ENCODE peak calls at places on chromosomes 3 and 15, in four cellular contexts. One of them, this sample, is unnamed.
A peak's percentile ranks its signal among the peaks of the same experiment; 100 is the strongest.

GRCh38 chr15:33866101-33866737 is 102.1 kb upstream of the CHRM5 start:
- DNase-seq in HepG2: no peak
- DNase-seq in GM12878: no peak
- DNase-seq in K562: no peak
- DNase-seq in this sample: no peak

GRCh38 chr3:197186887-197187588 is 111.4 kb downstream of the DLG1 start:
- DNase-seq in HepG2: peak; percentile 63
- DNase-seq in GM12878: peak; percentile 40
- DNase-seq in K562: peak; percentile 30
- DNase-seq in this sample: peak; percentile 15

GRCh38 chr3:177620073-177620472 is 422.8 kb upstream of the TBL1XR1 start:
- DNase-seq in HepG2: no peak
- DNase-seq in GM12878: no peak
- DNase-seq in K562: peak; percentile 21
- DNase-seq in this sample: no peak

GRCh38 chr15:91855684-91856553 is 2.4 kb downstream of the SLCO3A1 start:
- DNase-seq in HepG2: peak; percentile 3
- DNase-seq in GM12878: peak; percentile 33
- DNase-seq in K562: no peak
- DNase-seq in this sample: peak; percentile 27

GRCh38 chr15:68383161-68384074 is 48.5 kb downstream of the ITGA11 start:
- DNase-seq in HepG2: peak; percentile 39
- DNase-seq in GM12878: no peak
- DNase-seq in K562: peak; percentile 59
- DNase-seq in this sample: peak; percentile 63

GRCh38 chr15:42203891-42204290 is 4.2 kb downstream of the VPS39 start:
- DNase-seq in HepG2: no peak
- DNase-seq in GM12878: no peak
- DNase-seq in K562: no peak
- DNase-seq in this sample: no peak

GRCh38 chr15:82963356-82964341 is 11.1 kb upstream of the HOMER2 start:
- DNase-seq in HepG2: no peak
- DNase-seq in GM12878: no peak
- DNase-seq in K562: no peak
- DNase-seq in this sample: no peak

GRCh38 chr15:63212050-63212973 is 22.9 kb downstream of the RAB8B start:
- DNase-seq in HepG2: peak; percentile 39
- DNase-seq in GM12878: peak; percentile 59
- DNase-seq in K562: peak; percentile 51
- DNase-seq in this sample: no peak

GRCh38 chr3:133408961-133409360 is 9.1 kb downstream of the BFSP2 start:
- DNase-seq in HepG2: no peak
- DNase-seq in GM12878: no peak
- DNase-seq in K562: no peak
- DNase-seq in this sample: no peak

GRCh38 chr3:15439476-15439875 is 12.1 kb downstream of the EAF1 start:
- DNase-seq in HepG2: no peak
- DNase-seq in GM12878: no peak
- DNase-seq in K562: no peak
- DNase-seq in this sample: no peak

GRCh38 chr3:105729662-105730061 is 139.2 kb downstream of the CBLB start:
- DNase-seq in HepG2: no peak
- DNase-seq in GM12878: no peak
- DNase-seq in K562: no peak
- DNase-seq in this sample: no peak

GRCh38 chr3:115922681-115923347 is 299.5 kb downstream of the GAP43 start:
- DNase-seq in HepG2: peak; percentile 10
- DNase-seq in GM12878: no peak
- DNase-seq in K562: peak; percentile 6
- DNase-seq in this sample: peak; percentile 39

GRCh38 chr3:155086041-155086440 is 5.9 kb downstream of the MME start:
- DNase-seq in HepG2: no peak
- DNase-seq in GM12878: no peak
- DNase-seq in K562: no peak
- DNase-seq in this sample: no peak

GRCh38 chr15:67121725-67122600 is 56.6 kb downstream of the SMAD3 start:
- DNase-seq in HepG2: no peak
- DNase-seq in GM12878: no peak
- DNase-seq in K562: no peak
- DNase-seq in this sample: no peak

GRCh38 chr3:114308377-114308776 is 14.5 kb downstream of the TIGIT start:
- DNase-seq in HepG2: no peak
- DNase-seq in GM12878: no peak
- DNase-seq in K562: no peak
- DNase-seq in this sample: no peak

GRCh38 chr3:158167737-158168469 is 58.0 kb downstream of the RSRC1 start:
- DNase-seq in HepG2: peak; percentile 28
- DNase-seq in GM12878: no peak
- DNase-seq in K562: peak; percentile 73
- DNase-seq in this sample: peak; percentile 12

GRCh38 chr3:20666091-20666490 is 480.1 kb upstream of the SGO1 start:
- DNase-seq in HepG2: no peak
- DNase-seq in GM12878: no peak
- DNase-seq in K562: no peak
- DNase-seq in this sample: no peak

GRCh38 chr15:77998592-77998991 is 78.9 kb downstream of the TBC1D2B start:
- DNase-seq in HepG2: no peak
- DNase-seq in GM12878: no peak
- DNase-seq in K562: no peak
- DNase-seq in this sample: no peak

GRCh38 chr15:37109952-37110630 is 9.7 kb upstream of the MEIS2 start:
- DNase-seq in HepG2: no peak
- DNase-seq in GM12878: no peak
- DNase-seq in K562: no peak
- DNase-seq in this sample: no peak

GRCh38 chr3:133856316-133856715 is 39.4 kb downstream of the RAB6B start:
- DNase-seq in HepG2: no peak
- DNase-seq in GM12878: no peak
- DNase-seq in K562: no peak
- DNase-seq in this sample: no peak

GRCh38 chr3:129359102-129359461 is 69.4 kb downstream of the EFCAB12 start:
- DNase-seq in HepG2: no peak
- DNase-seq in GM12878: no peak
- DNase-seq in K562: no peak
- DNase-seq in this sample: no peak

GRCh38 chr3:134620476-134621115 is 30.2 kb downstream of the KY start:
- DNase-seq in HepG2: no peak
- DNase-seq in GM12878: no peak
- DNase-seq in K562: no peak
- DNase-seq in this sample: no peak

GRCh38 chr15:45166792-45167630 is 20.8 kb downstream of the SHF start:
- DNase-seq in HepG2: peak; percentile 62
- DNase-seq in GM12878: peak; percentile 51
- DNase-seq in K562: peak; percentile 89
- DNase-seq in this sample: peak; percentile 53

GRCh38 chr15:75659141-75659771 is 11.5 kb downstream of the SNX33 start:
- DNase-seq in HepG2: no peak
- DNase-seq in GM12878: no peak
- DNase-seq in K562: no peak
- DNase-seq in this sample: no peak

GRCh38 chr15:85412956-85413854 is 32.8 kb downstream of the AKAP13 start:
- DNase-seq in HepG2: peak; percentile 90
- DNase-seq in GM12878: peak; percentile 96
- DNase-seq in K562: no peak
- DNase-seq in this sample: peak; percentile 56

GRCh38 chr3:113063126-113063894 is 72.5 kb downstream of the GTPBP8 start:
- DNase-seq in HepG2: no peak
- DNase-seq in GM12878: no peak
- DNase-seq in K562: no peak
- DNase-seq in this sample: no peak

GRCh38 chr3:150631515-150632221 is 28.5 kb downstream of the SELENOT start:
- DNase-seq in HepG2: no peak
- DNase-seq in GM12878: no peak
- DNase-seq in K562: peak; percentile 29
- DNase-seq in this sample: no peak

GRCh38 chr3:150635076-150635475 is 32.0 kb downstream of the SELENOT start:
- DNase-seq in HepG2: no peak
- DNase-seq in GM12878: no peak
- DNase-seq in K562: peak; percentile 55
- DNase-seq in this sample: no peak

GRCh38 chr3:150639262-150639661 is 36.1 kb downstream of the SELENOT start:
- DNase-seq in HepG2: no peak
- DNase-seq in GM12878: no peak
- DNase-seq in K562: no peak
- DNase-seq in this sample: no peak

GRCh38 chr3:150636258-150636657 is 33.1 kb downstream of the SELENOT start:
- DNase-seq in HepG2: no peak
- DNase-seq in GM12878: no peak
- DNase-seq in K562: no peak
- DNase-seq in this sample: no peak

DNA sequence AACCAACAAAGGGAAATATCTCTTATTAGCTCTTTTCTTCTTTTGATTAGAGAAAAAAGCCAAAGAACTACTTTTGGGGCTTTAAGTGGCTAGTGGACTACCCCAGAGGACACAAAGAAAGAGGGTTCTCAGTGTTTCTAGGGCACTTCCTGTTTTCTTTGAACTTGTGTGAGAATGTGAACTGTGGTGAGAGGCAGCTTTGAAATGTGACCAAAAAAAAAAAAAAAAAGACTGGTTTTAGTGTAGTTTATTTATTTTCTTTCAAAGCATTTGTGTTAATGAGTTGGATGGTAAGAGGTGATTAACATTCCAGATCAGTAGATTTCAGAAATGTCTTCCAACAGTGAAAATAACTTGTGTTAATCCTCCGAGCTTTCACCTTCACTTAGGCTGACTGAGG is 32.4 kb downstream of the SELENOT start:
- DNase-seq in HepG2: no peak
- DNase-seq in GM12878: peak; percentile 26
- DNase-seq in K562: no peak
- DNase-seq in this sample: no peak
- TF ChIP-seq FOXK2 in HepG2: no peak
- TF ChIP-seq FOXK2 in GM12878: no peak
- TF ChIP-seq FOXK2 in K562: no peak
- TF ChIP-seq FOXK2 in this sample: no peak

DNA sequence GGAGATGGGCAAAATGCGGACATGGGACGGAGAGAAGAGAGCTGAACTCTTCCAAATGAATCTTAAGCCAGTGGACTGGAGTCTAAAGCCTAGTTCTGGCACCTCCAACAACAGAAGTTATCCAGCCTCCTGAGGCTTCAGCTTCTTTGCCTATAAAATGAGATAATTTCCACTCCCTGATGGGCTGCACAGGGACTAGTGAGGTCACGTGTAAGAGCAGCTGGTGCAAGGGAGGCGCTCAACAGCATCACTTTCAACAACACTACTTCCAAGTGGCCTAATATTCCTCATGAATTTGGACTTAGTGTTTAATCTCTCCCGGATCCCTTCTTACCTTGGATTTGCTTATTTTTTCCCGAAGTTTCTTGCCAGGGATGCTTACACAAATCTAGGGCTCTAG is 8.7 kb downstream of the CXCR6 start:
- DNase-seq in HepG2: no peak
- DNase-seq in GM12878: no peak
- DNase-seq in K562: no peak
- DNase-seq in this sample: no peak
- TF ChIP-seq FOXK2 in HepG2: no peak
- TF ChIP-seq FOXK2 in GM12878: no peak
- TF ChIP-seq FOXK2 in K562: no peak
- TF ChIP-seq FOXK2 in this sample: no peak

GRCh38 chr3:148211725-148212124 is 486.0 kb upstream of the AGTR1 start:
- DNase-seq in HepG2: peak; percentile 24
- DNase-seq in GM12878: no peak
- DNase-seq in K562: no peak
- DNase-seq in this sample: no peak

GRCh38 chr3:148202386-148202785 is 495.3 kb upstream of the AGTR1 start:
- DNase-seq in HepG2: no peak
- DNase-seq in GM12878: no peak
- DNase-seq in K562: no peak
- DNase-seq in this sample: no peak

GRCh38 chr3:148203263-148204010 is 494.3 kb upstream of the AGTR1 start:
- DNase-seq in HepG2: no peak
- DNase-seq in GM12878: no peak
- DNase-seq in K562: no peak
- DNase-seq in this sample: no peak

GRCh38 chr3:148208975-148209374 is 488.7 kb upstream of the AGTR1 start:
- DNase-seq in HepG2: no peak
- DNase-seq in GM12878: no peak
- DNase-seq in K562: no peak
- DNase-seq in this sample: no peak

DNA sequence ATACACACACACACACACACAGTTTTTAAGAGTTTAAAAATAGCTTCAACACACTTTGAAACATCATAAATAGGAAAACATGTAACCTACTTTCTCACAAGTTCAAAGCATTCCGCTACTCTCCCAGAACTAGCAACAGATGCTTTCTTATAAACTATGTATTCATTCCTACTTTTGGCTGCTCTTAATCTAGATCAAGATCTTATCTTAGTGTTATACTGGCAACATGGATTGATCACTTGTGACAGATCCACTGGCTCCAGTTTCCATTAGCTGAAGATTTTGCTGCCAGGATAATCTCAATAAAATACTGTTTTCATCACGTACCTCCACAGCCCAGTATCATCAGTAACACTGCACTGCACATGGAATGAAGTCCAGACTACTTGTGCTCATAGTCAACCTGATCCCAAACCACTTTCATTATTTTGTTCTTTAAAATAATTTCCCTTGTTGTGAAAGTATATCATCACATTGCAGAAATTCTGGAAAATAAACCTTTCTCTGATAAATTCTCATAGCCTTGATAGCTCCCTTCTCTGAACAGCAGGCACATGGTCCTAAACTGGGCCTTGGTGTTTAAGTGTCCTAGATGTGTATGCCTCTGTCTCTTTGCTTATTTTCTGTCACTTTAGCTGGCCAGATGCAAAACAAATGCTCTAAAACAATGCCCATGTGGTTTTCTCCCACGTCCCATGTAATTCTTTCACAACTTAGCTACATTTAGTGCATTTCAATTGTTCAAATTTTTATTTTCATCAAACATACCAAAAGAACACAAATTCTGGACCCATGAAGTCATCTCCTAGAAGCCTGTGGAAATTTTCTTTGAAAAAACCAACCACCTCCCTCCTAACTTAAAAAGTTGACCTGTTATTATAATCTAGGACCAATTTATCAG is 491.5 kb upstream of the AGTR1 start:
- DNase-seq in HepG2: no peak
- DNase-seq in GM12878: no peak
- DNase-seq in K562: no peak
- DNase-seq in this sample: no peak
- TF ChIP-seq FOXK2 in HepG2: no peak
- TF ChIP-seq FOXK2 in GM12878: no peak
- TF ChIP-seq FOXK2 in K562: no peak
- TF ChIP-seq FOXK2 in this sample: no peak

GRCh38 chr3:143634427-143634826 is 213.8 kb downstream of the SLC9A9 start:
- DNase-seq in HepG2: no peak
- DNase-seq in GM12878: no peak
- DNase-seq in K562: no peak
- DNase-seq in this sample: no peak

GRCh38 chr3:143629726-143630125 is 218.5 kb downstream of the SLC9A9 start:
- DNase-seq in HepG2: no peak
- DNase-seq in GM12878: no peak
- DNase-seq in K562: no peak
- DNase-seq in this sample: no peak

GRCh38 chr3:143637133-143637532 is 211.1 kb downstream of the SLC9A9 start:
- DNase-seq in HepG2: no peak
- DNase-seq in GM12878: no peak
- DNase-seq in K562: no peak
- DNase-seq in this sample: no peak

GRCh38 chr3:143634991-143635390 is 213.3 kb downstream of the SLC9A9 start:
- DNase-seq in HepG2: no peak
- DNase-seq in GM12878: no peak
- DNase-seq in K562: no peak
- DNase-seq in this sample: no peak

GRCh38 chr3:143633816-143634215 is 214.5 kb downstream of the SLC9A9 start:
- DNase-seq in HepG2: no peak
- DNase-seq in GM12878: no peak
- DNase-seq in K562: no peak
- DNase-seq in this sample: no peak
- TF ChIP-seq FOXK2 in HepG2: no peak
- TF ChIP-seq FOXK2 in GM12878: no peak
- TF ChIP-seq FOXK2 in K562: no peak
- TF ChIP-seq FOXK2 in this sample: no peak